ENCODE peak calls at places on chromosomes 7 and 10, in six cellular contexts. One of them, this sample, is unnamed. For H3K36me3, the result is how much of the 10 kb centered on the place peaks cover.

GRCh38 chr7:80415522-80415921 is 96.3 kb downstream of the GNAT3 start:
- DNase-seq in tibial nerve: no peak
- DNase-seq in fibroblast of lung: peak
- DNase-seq in K562: no peak
- DNase-seq in lung: no peak
- DNase-seq in tibial artery: no peak
- DNase-seq in this sample: no peak

GRCh38 chr7:96023376-96023775 is 251.0 kb downstream of the DYNC1I1 start:
- DNase-seq in tibial nerve: no peak
- DNase-seq in fibroblast of lung: no peak
- DNase-seq in K562: no peak
- DNase-seq in lung: no peak
- DNase-seq in tibial artery: no peak
- DNase-seq in this sample: no peak

GRCh38 chr10:102254426-102254825 is 9.1 kb downstream of the GBF1 start:
- DNase-seq in tibial nerve: no peak
- DNase-seq in fibroblast of lung: no peak
- DNase-seq in K562: no peak
- DNase-seq in lung: no peak
- DNase-seq in tibial artery: no peak
- DNase-seq in this sample: no peak

GRCh38 chr7:93298671-93299070 is 66.5 kb downstream of the VPS50 start:
- DNase-seq in tibial nerve: no peak
- DNase-seq in fibroblast of lung: no peak
- DNase-seq in K562: no peak
- DNase-seq in lung: no peak
- DNase-seq in tibial artery: no peak
- DNase-seq in this sample: no peak

GRCh38 chr10:80498039-80498832 is 39.5 kb upstream of the SH2D4B start:
- DNase-seq in tibial nerve: no peak
- DNase-seq in fibroblast of lung: no peak
- DNase-seq in K562: no peak
- DNase-seq in lung: no peak
- DNase-seq in tibial artery: no peak
- DNase-seq in this sample: no peak

GRCh38 chr10:82736305-82736704 is 861.3 kb downstream of the NRG3 start:
- DNase-seq in tibial nerve: no peak
- DNase-seq in fibroblast of lung: no peak
- DNase-seq in K562: no peak
- DNase-seq in lung: no peak
- DNase-seq in tibial artery: no peak
- DNase-seq in this sample: no peak

GRCh38 chr10:60203993-60204618 is 185.6 kb downstream of the ANK3 start:
- DNase-seq in tibial nerve: peak
- DNase-seq in fibroblast of lung: peak
- DNase-seq in K562: peak
- DNase-seq in lung: no peak
- DNase-seq in tibial artery: no peak
- DNase-seq in this sample: no peak

GRCh38 chr7:35032166-35032565 is 5.1 kb downstream of the DPY19L1 start:
- DNase-seq in tibial nerve: no peak
- DNase-seq in fibroblast of lung: no peak
- DNase-seq in K562: no peak
- DNase-seq in lung: no peak
- DNase-seq in tibial artery: no peak
- DNase-seq in this sample: no peak

GRCh38 chr10:64505496-64505895 is 984.3 kb downstream of the REEP3 start:
- DNase-seq in tibial nerve: no peak
- DNase-seq in fibroblast of lung: no peak
- DNase-seq in K562: no peak
- DNase-seq in lung: no peak
- DNase-seq in tibial artery: no peak
- DNase-seq in this sample: no peak

GRCh38 chr7:131527462-131527861 is 29.0 kb downstream of the PODXL start:
- DNase-seq in tibial nerve: no peak
- DNase-seq in fibroblast of lung: no peak
- DNase-seq in K562: no peak
- DNase-seq in lung: no peak
- DNase-seq in tibial artery: no peak
- DNase-seq in this sample: no peak

GRCh38 chr7:108103566-108104298 is 26.4 kb downstream of the LAMB4 start:
- DNase-seq in tibial nerve: no peak
- DNase-seq in fibroblast of lung: peak
- DNase-seq in K562: peak
- DNase-seq in lung: no peak
- DNase-seq in tibial artery: no peak
- DNase-seq in this sample: peak

GRCh38 chr10:126598009-126598408 is 72.5 kb downstream of the C10orf90 start:
- DNase-seq in tibial nerve: no peak
- DNase-seq in fibroblast of lung: peak
- DNase-seq in K562: peak
- DNase-seq in lung: no peak
- DNase-seq in tibial artery: no peak
- DNase-seq in this sample: peak
- TF ChIP-seq CTCF in tibial nerve: no peak
- TF ChIP-seq CTCF in fibroblast of lung: peak
- TF ChIP-seq CTCF in K562: peak
- TF ChIP-seq CTCF in lung: no peak
- TF ChIP-seq CTCF in tibial artery: no peak
- TF ChIP-seq CTCF in this sample: no peak

DNA sequence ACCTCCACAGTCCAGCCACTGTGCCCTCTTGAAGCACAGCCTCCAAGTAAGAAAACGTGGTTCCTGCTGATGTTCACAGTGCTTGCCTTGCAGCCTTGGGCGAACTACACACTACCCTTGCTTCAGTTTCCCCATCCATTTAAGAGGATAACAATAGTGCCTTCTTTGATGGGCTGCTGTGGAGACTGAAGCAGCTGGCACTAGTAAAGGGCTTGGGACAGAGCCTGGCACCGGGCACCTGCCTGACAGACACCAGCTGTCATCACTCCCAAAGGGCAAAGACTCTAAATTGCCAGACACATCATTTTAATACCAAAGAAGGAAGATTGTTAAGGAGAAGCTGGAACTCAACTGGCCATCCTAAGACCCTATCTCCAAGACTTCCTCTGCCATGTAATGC is 3.1 kb upstream of the C10orf90 start:
- DNase-seq in tibial nerve: no peak
- DNase-seq in fibroblast of lung: no peak
- DNase-seq in K562: no peak
- DNase-seq in lung: peak
- DNase-seq in tibial artery: no peak
- DNase-seq in this sample: no peak
- H3K27ac ChIP-seq in tibial nerve: no peak
- H3K27ac ChIP-seq in fibroblast of lung: no peak
- H3K27ac ChIP-seq in K562: no peak
- H3K27ac ChIP-seq in lung: no peak
- H3K27ac ChIP-seq in tibial artery: no peak
- H3K27ac ChIP-seq in this sample: no peak

DNA sequence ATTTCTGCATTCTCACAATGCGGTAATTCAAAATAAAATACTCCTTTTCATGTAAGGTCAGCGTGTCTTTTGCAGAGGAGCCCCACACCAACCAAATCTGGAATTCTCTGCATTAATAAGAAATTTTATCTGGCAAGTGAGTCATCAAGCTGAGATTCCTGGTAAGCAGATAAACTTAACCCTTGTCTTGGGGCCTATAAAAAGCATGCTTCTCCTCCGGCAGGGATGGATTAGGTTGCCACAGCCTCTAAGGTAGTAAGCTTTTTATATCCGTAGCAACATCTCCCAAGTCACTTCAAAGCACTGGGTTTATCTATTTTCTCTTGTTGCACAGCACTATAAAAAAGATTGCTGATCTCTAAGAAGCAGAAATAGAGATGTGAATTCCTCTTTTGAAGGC is 202.7 kb upstream of the NOBOX start:
- DNase-seq in tibial nerve: no peak
- DNase-seq in fibroblast of lung: no peak
- DNase-seq in K562: no peak
- DNase-seq in lung: no peak
- DNase-seq in tibial artery: no peak
- DNase-seq in this sample: no peak
- H3K36me3 ChIP-seq in tibial nerve: under half
- H3K36me3 ChIP-seq in fibroblast of lung: under half
- H3K36me3 ChIP-seq in K562: under half
- H3K36me3 ChIP-seq in lung: under half
- H3K36me3 ChIP-seq in tibial artery: under half
- H3K36me3 ChIP-seq in this sample: under half

GRCh38 chr7:105590793-105591192 is 9.5 kb upstream of the EFCAB10 start:
- DNase-seq in tibial nerve: no peak
- DNase-seq in fibroblast of lung: no peak
- DNase-seq in K562: no peak
- DNase-seq in lung: no peak
- DNase-seq in tibial artery: no peak
- DNase-seq in this sample: no peak

GRCh38 chr7:105589221-105590077 is 8.2 kb upstream of the EFCAB10 start:
- DNase-seq in tibial nerve: peak
- DNase-seq in fibroblast of lung: peak
- DNase-seq in K562: no peak
- DNase-seq in lung: peak
- DNase-seq in tibial artery: peak
- DNase-seq in this sample: no peak

GRCh38 chr7:105596866-105597265 is 15.6 kb upstream of the EFCAB10 start:
- DNase-seq in tibial nerve: no peak
- DNase-seq in fibroblast of lung: no peak
- DNase-seq in K562: no peak
- DNase-seq in lung: no peak
- DNase-seq in tibial artery: no peak
- DNase-seq in this sample: no peak

GRCh38 chr7:105591522-105591921 is 10.2 kb upstream of the EFCAB10 start:
- DNase-seq in tibial nerve: no peak
- DNase-seq in fibroblast of lung: no peak
- DNase-seq in K562: no peak
- DNase-seq in lung: no peak
- DNase-seq in tibial artery: no peak
- DNase-seq in this sample: no peak

DNA sequence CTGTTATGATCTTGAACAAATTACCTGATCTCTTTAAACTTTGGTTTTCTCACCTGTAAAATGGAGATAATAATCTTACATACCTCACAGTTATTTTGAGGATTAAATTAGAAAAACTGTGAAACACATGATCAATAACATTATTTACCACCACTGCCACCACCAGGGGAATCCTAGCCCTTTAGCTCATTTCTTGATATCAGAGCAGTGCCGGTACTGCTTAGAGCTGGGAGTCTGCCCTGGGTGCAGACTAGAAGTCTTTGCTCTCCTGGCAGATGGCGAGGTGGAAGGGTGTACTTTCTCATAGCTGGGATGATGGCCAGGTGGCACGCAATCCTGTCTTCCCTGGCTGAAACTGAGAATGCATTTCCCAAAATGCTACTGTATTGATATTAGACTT is 12.7 kb upstream of the EFCAB10 start:
- DNase-seq in tibial nerve: no peak
- DNase-seq in fibroblast of lung: no peak
- DNase-seq in K562: no peak
- DNase-seq in lung: no peak
- DNase-seq in tibial artery: no peak
- DNase-seq in this sample: no peak
- TF ChIP-seq CTCF in tibial nerve: no peak
- TF ChIP-seq CTCF in fibroblast of lung: peak
- TF ChIP-seq CTCF in K562: peak
- TF ChIP-seq CTCF in lung: no peak
- TF ChIP-seq CTCF in tibial artery: no peak
- TF ChIP-seq CTCF in this sample: no peak

DNA sequence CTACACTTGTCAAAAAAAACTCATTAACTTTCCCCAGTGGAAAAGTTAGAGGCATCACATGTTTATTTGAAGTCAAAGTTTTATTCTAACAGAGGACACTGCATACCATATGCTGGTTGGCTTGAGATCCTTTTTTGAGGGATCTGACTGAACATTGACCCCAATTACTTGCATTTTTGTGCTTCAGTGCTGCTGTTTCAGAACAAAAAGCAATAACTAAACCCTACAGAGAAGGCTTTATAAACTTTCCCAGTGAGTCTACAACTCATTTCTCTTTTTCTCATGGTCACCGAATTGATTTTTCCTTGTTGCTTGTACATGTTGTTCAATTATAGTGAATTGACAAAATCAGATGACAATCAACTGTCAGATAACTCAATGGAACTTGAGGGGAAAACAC is 69.3 kb upstream of the PHYHIPL start:
- DNase-seq in tibial nerve: no peak
- DNase-seq in fibroblast of lung: no peak
- DNase-seq in K562: no peak
- DNase-seq in lung: no peak
- DNase-seq in tibial artery: no peak
- DNase-seq in this sample: no peak
- H3K27ac ChIP-seq in tibial nerve: no peak
- H3K27ac ChIP-seq in fibroblast of lung: no peak
- H3K27ac ChIP-seq in K562: no peak
- H3K27ac ChIP-seq in lung: no peak
- H3K27ac ChIP-seq in tibial artery: no peak
- H3K27ac ChIP-seq in this sample: no peak

GRCh38 chr7:148079206-148079605 is 511.4 kb upstream of the C7orf33 start:
- DNase-seq in tibial nerve: no peak
- DNase-seq in fibroblast of lung: no peak
- DNase-seq in K562: no peak
- DNase-seq in lung: no peak
- DNase-seq in tibial artery: no peak
- DNase-seq in this sample: no peak
- H3K36me3 ChIP-seq in tibial nerve: under half
- H3K36me3 ChIP-seq in fibroblast of lung: under half
- H3K36me3 ChIP-seq in K562: under half
- H3K36me3 ChIP-seq in lung: under half
- H3K36me3 ChIP-seq in tibial artery: under half
- H3K36me3 ChIP-seq in this sample: under half

DNA sequence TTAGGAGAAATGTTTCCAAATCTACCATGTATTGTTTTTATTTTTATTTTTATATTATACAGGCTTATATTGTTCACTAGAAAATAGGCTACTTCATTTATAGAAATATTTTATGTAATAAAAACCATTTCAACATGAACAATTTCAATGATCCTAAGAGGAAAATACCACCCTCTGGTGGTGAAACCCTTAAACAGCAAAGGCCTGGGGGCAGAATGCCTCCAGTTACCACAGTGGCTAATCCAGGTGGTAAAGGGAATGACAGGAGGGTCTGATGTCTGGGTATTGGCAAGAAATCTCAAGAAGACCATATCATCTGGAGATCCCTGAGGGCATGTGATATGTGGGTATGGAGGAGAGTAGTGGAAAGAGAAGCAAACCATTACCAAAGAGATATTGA is 19.3 kb downstream of the MACC1 start:
- DNase-seq in tibial nerve: no peak
- DNase-seq in fibroblast of lung: no peak
- DNase-seq in K562: peak
- DNase-seq in lung: no peak
- DNase-seq in tibial artery: no peak
- DNase-seq in this sample: no peak
- TF ChIP-seq CTCF in tibial nerve: no peak
- TF ChIP-seq CTCF in fibroblast of lung: peak
- TF ChIP-seq CTCF in K562: peak
- TF ChIP-seq CTCF in lung: no peak
- TF ChIP-seq CTCF in tibial artery: no peak
- TF ChIP-seq CTCF in this sample: peak